ENCODE peak calls at places on chromosomes 5 and 9, in seven cellular contexts. D, O, A, Z, W, G and T are unnamed samples.

GRCh38 chr5:139091439-139092156 is 106.6 kb downstream of the SIL1 start:
- DNase-seq in W (peak), G (no peak), Z (no peak), D (no peak), A (no peak), O (peak), T (peak)

GRCh38 chr5:24351285-24351684 is 293.5 kb downstream of the CDH10 start:
- DNase-seq in O (no peak), A (no peak), G (no peak), D (no peak), Z (no peak), W (no peak), T (no peak)

GRCh38 chr5:60161340-60161934 is 267.9 kb upstream of the PDE4D start:
- DNase-seq in O (peak), D (no peak), W (peak), G (no peak), Z (no peak), A (peak), T (peak)

GRCh38 chr5:112691758-112692157 is 45.9 kb upstream of the APC start:
- DNase-seq in Z (no peak), O (peak), D (no peak), G (no peak), W (peak), A (peak), T (peak)

GRCh38 chr9:15276328-15276969 is 30.6 kb downstream of the TTC39B start:
- DNase-seq in Z (no peak), W (no peak), D (no peak), O (no peak), A (no peak), G (no peak), T (no peak)

GRCh38 chr5:151740336-151740942 is 18.0 kb downstream of the ATOX1 start:
- DNase-seq in A (peak), Z (peak), W (peak), O (peak), D (peak), G (peak), T (peak)

GRCh38 chr9:19379283-19379682 is 753 bp downstream of the RPS6 start:
- DNase-seq in W (no peak), Z (no peak), A (no peak), G (no peak), D (no peak), O (peak), T (no peak)

GRCh38 chr9:114804504-114804903 is 1.3 kb downstream of the TNFSF15 start:
- DNase-seq in G (no peak), O (peak), W (peak), A (no peak), Z (no peak), D (no peak), T (no peak)

GRCh38 chr5:160390787-160391696 is 8.8 kb downstream of the FAM200C start:
- DNase-seq in W (peak), D (peak), G (no peak), Z (peak), A (peak), O (peak), T (peak)

GRCh38 chr5:146825033-146825432 is 53.5 kb downstream of the PPP2R2B start:
- DNase-seq in Z (no peak), D (no peak), A (peak), W (peak), G (no peak), O (peak), T (peak)

GRCh38 chr9:120867676-120868338 is 9.2 kb downstream of the PHF19 start:
- DNase-seq in A (no peak), O (no peak), W (no peak), D (no peak), G (peak), Z (no peak), T (no peak)

GRCh38 chr5:42655982-42656660 is 100.5 kb upstream of the CCDC152 start:
- DNase-seq in O (no peak), W (no peak), G (no peak), D (no peak), A (no peak), Z (no peak), T (peak)

GRCh38 chr5:72607381-72607780 is 100.2 kb upstream of the ZNF366 start:
- DNase-seq in O (no peak), A (no peak), W (no peak), G (no peak), D (no peak), Z (no peak), T (no peak)

GRCh38 chr9:118577121-118577520 is 792.1 kb downstream of the BRINP1 start:
- DNase-seq in D (no peak), O (no peak), Z (no peak), G (no peak), A (peak), W (peak), T (no peak)